ENCODE peak calls at places on chromosome 1, in five cellular contexts. Q, A, T, L and J are unnamed samples.
A peak's percentile ranks its signal among the peaks of the same experiment; 100 is the strongest.

GRCh38 chr1:8816306-8816705 is 1.1 kb downstream of the RERE start:
- DNase-seq in T (no peak), Q (no peak), L (no peak), A (no peak), J (no peak)

GRCh38 chr1:229887043-229887822 is 179.8 kb upstream of the GALNT2 start:
- DNase-seq in A (no peak), L (no peak), T (no peak), Q (no peak), J (no peak)

GRCh38 chr1:85091647-85092295 is 43.5 kb upstream of the MCOLN3 start:
- DNase-seq in T (no peak), A (no peak), L (no peak), Q (no peak), J (no peak)

GRCh38 chr1:147612366-147612765 is 58.0 kb downstream of the ACP6 start:
- DNase-seq in T (no peak), L (no peak), Q (no peak), A (no peak), J (no peak)

GRCh38 chr1:184222561-184223157 is 164.2 kb upstream of the C1orf21 start:
- DNase-seq in L (peak; percentile 29), A (no peak), Q (no peak), T (peak; percentile 44), J (peak; percentile 23)

GRCh38 chr1:162466797-162467196 is 30.8 kb upstream of the UHMK1 start:
- DNase-seq in Q (no peak), A (no peak), T (no peak), L (no peak), J (no peak)

GRCh38 chr1:207494171-207494570 is 1.8 kb upstream of the CR1 start:
- DNase-seq in T (no peak), L (no peak), A (no peak), Q (no peak), J (no peak)

GRCh38 chr1:22731924-22732522 is 21.4 kb downstream of the EPHB2 start:
- DNase-seq in Q (no peak), A (no peak), T (no peak), L (no peak), J (no peak)

GRCh38 chr1:159925713-159926066 is 383 bp upstream of the TAGLN2 start:
- DNase-seq in Q (no peak), A (no peak), T (no peak), L (no peak), J (no peak)

GRCh38 chr1:154758346-154758745 is 111.7 kb downstream of the KCNN3 start:
- DNase-seq in T (no peak), L (no peak), Q (no peak), A (no peak), J (no peak)

GRCh38 chr1:164033782-164034181 is 525.2 kb upstream of the PBX1 start:
- DNase-seq in Q (no peak), T (no peak), A (no peak), L (no peak), J (no peak)

GRCh38 chr1:10074059-10074854 is 41.5 kb downstream of the UBE4B start:
- DNase-seq in A (no peak), Q (peak; percentile 22), L (no peak), T (no peak), J (no peak)

GRCh38 chr1:28508435-28508754 is 2.6 kb downstream of the RCC1 start:
- DNase-seq in A (no peak), T (no peak), L (no peak), Q (no peak), J (no peak)

GRCh38 chr1:31802190-31803150 is 13.4 kb downstream of the SPOCD1 start:
- DNase-seq in Q (no peak), A (no peak), T (no peak), L (no peak), J (no peak)

GRCh38 chr1:69172003-69173000 is 395.4 kb upstream of the LRRC7 start:
- DNase-seq in T (no peak), L (no peak), Q (no peak), A (no peak), J (no peak)

GRCh38 chr1:12544992-12545391 is 73.0 kb downstream of the DHRS3 start:
- DNase-seq in T (no peak), L (no peak), Q (no peak), A (no peak), J (no peak)

GRCh38 chr1:167697667-167698141 is 24.1 kb upstream of the MPZL1 start:
- DNase-seq in A (no peak), L (no peak), T (no peak), Q (no peak), J (no peak)

GRCh38 chr1:81731989-81732388 is 68.7 kb upstream of the ADGRL2 start:
- DNase-seq in L (no peak), T (no peak), Q (no peak), A (no peak), J (no peak)
- TF ChIP-seq CTCF in L (no peak), T (no peak), Q (no peak), A (no peak), J (no peak)

DNA sequence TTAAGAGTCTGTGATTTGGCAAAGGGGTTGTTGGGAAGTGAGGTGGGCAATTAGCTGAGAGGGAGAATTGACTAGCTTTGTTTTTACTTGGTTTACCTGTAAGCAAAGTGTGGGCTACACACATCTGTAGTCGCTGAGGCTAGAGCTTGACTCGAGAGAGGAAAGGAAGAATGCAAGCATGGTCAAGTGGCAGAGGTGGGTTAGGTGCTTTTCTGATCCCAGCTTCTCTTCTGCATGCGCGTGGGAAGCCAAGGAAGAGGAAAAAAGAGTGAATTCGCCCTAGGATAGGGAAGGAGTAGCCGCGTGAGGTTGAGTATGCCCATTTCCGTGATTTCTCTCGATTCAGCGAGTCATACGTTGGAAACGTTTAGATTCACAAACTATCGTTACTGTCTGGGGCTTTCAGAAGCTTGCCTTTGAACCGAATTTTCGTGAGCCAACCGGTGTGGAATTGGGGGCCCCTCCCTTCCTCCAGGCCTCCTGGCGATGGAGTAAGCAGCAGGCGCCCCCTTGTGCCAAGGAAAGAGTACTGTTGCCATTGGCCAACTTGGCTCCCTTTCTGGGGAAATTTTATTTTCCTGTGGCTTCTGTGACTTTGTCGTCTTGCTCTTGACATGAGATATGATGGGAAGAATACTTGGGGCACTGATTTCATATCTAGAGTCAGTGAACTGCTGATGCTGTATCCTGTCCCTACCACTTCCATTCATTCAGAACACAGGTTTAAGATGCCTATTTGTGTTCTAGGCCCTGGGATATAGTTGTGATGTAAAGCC is 1.3 kb downstream of the PIGV start:
- DNase-seq in A (peak; percentile 66), T (peak; percentile 78), L (peak; percentile 76), Q (peak; percentile 51), J (peak; percentile 67)
- TF ChIP-seq CTCF in A (peak; percentile 98), T (peak; percentile 90), L (peak; percentile 96), Q (peak; percentile 93), J (peak; percentile 95)

GRCh38 chr1:33468559-33468958 is 3.9 kb upstream of the ZSCAN20 start:
- DNase-seq in Q (no peak), T (no peak), A (no peak), L (no peak), J (no peak)
- TF ChIP-seq CTCF in Q (no peak), T (no peak), A (no peak), L (no peak), J (no peak)

DNA sequence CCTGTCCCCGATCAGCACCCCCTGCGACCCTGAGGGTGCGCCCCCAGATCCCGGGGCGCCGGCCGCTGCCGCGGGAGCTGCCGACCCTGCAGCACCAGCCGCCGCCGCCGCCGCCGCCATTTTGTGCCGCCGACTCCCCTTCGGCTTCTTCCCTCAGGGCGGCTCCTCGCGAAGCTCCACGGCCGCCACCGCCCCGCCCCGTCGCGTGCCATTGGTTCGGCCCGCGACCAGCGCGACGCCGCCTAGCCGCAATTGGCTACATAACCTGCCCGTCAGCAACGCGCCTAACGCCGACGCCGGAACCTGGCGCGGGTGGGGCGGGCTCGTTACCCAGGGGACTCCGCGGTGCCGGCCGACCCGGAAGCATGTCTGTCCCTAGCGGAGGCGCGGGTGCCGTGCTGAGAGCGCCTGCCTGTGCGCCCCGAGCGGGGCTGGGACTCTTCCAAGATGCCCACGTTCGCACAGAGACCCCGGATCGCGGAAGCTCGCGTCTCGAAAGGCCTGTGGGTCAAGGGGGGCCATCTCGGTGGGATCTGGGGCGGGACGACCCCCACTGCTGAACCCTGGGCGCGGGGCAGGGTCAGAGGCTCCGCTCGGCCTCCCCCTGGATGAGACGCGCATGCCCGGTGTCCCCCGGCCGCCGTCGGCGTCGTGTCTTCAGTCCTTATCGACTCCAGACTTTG is at the start of gene CCNL2:
- DNase-seq in Q (peak; percentile 87), T (peak; percentile 100), A (peak; percentile 96), L (peak; percentile 94), J (peak; percentile 99)
- TF ChIP-seq CTCF in Q (peak; percentile 77), T (peak; percentile 51), A (peak; percentile 93), L (peak; percentile 51), J (peak; percentile 63)